ENCODE peak calls at places on chromosome 4, in ten cellular contexts. P, N, U, K, X, F, Q, V, W and Z are unnamed samples.

GRCh38 chr4:170025523-170026252 is 507 bp downstream of the MFAP3L start:
- DNase-seq in P (peak; percentile 67), N (peak; percentile 14), U (no peak), K (peak; percentile 47), X (no peak), F (no peak), Q (peak; percentile 57), V (peak; percentile 10), W (peak; percentile 54), Z (no peak)

GRCh38 chr4:14149469-14150030 is 522.0 kb upstream of the BOD1L1 start:
- DNase-seq in P (no peak), N (no peak), U (no peak), K (no peak), X (no peak), F (no peak), Q (no peak), V (peak; percentile 53), W (no peak), Z (no peak)

GRCh38 chr4:78784255-78784654 is 8.1 kb downstream of the BMP2K start:
- DNase-seq in P (no peak), N (peak; percentile 27), U (no peak), K (no peak), X (no peak), F (no peak), Q (no peak), V (peak; percentile 65), W (no peak), Z (no peak)

GRCh38 chr4:94890579-94890978 is 132.8 kb downstream of the BMPR1B start:
- DNase-seq in P (no peak), N (no peak), U (no peak), K (no peak), X (no peak), F (no peak), Q (no peak), V (no peak), W (no peak), Z (no peak)

GRCh38 chr4:40173470-40173875 is 23.4 kb upstream of the RHOH start:
- DNase-seq in P (no peak), N (no peak), U (peak; percentile 50), K (no peak), X (no peak), F (no peak), Q (no peak), V (peak; percentile 6), W (no peak), Z (no peak)

GRCh38 chr4:1047106-1047975 is 35.9 kb downstream of the FGFRL1 start:
- DNase-seq in P (peak; percentile 61), N (no peak), U (peak; percentile 31), K (no peak), X (peak; percentile 72), F (no peak), Q (peak; percentile 67), V (peak; percentile 30), W (peak; percentile 50), Z (no peak)

GRCh38 chr4:164442167-164442566 is 311.8 kb upstream of the SMIM31 start:
- DNase-seq in P (no peak), N (peak; percentile 76), U (no peak), K (no peak), X (no peak), F (no peak), Q (no peak), V (no peak), W (no peak), Z (no peak)

GRCh38 chr4:793941-794621 is 31.8 kb downstream of the CPLX1 start:
- DNase-seq in P (no peak), N (no peak), U (peak; percentile 72), K (no peak), X (no peak), F (no peak), Q (no peak), V (no peak), W (peak; percentile 14), Z (no peak)

GRCh38 chr4:48042979-48043461 is 26.4 kb downstream of the NIPAL1 start:
- DNase-seq in P (no peak), N (peak; percentile 44), U (no peak), K (peak; percentile 41), X (no peak), F (no peak), Q (no peak), V (no peak), W (no peak), Z (no peak)

GRCh38 chr4:61820136-61820535 is 620.0 kb downstream of the ADGRL3 start:
- DNase-seq in P (no peak), N (no peak), U (no peak), K (no peak), X (no peak), F (no peak), Q (no peak), V (no peak), W (no peak), Z (no peak)

GRCh38 chr4:186726150-186726439 is 2.4 kb upstream of the FAT1 start:
- DNase-seq in P (no peak), N (no peak), U (no peak), K (no peak), X (no peak), F (no peak), Q (no peak), V (no peak), W (no peak), Z (no peak)

GRCh38 chr4:139901516-139902327 is 236.1 kb downstream of the MGST2 start:
- DNase-seq in P (no peak), N (peak; percentile 47), U (no peak), K (no peak), X (no peak), F (no peak), Q (no peak), V (peak; percentile 32), W (no peak), Z (no peak)

GRCh38 chr4:135372131-135372530 is 1170.5 kb upstream of the PABPC4L start:
- DNase-seq in P (no peak), N (no peak), U (no peak), K (no peak), X (no peak), F (no peak), Q (no peak), V (no peak), W (no peak), Z (no peak)

GRCh38 chr4:3744232-3744631 is 22.0 kb upstream of the ADRA2C start:
- DNase-seq in P (no peak), N (no peak), U (no peak), K (no peak), X (no peak), F (no peak), Q (peak; percentile 13), V (no peak), W (no peak), Z (no peak)

GRCh38 chr4:87567191-87567590 is 38.0 kb upstream of the SPARCL1 start:
- DNase-seq in P (no peak), N (peak; percentile 27), U (no peak), K (no peak), X (no peak), F (no peak), Q (no peak), V (no peak), W (no peak), Z (no peak)

GRCh38 chr4:3851881-3852280 is 85.7 kb downstream of the ADRA2C start:
- DNase-seq in P (peak; percentile 63), N (no peak), U (no peak), K (no peak), X (no peak), F (no peak), Q (no peak), V (no peak), W (no peak), Z (no peak)

GRCh38 chr4:159142254-159142653 is 39.4 kb downstream of the RAPGEF2 start:
- DNase-seq in P (no peak), N (peak; percentile 43), U (peak; percentile 44), K (no peak), X (no peak), F (no peak), Q (no peak), V (peak; percentile 45), W (no peak), Z (no peak)

GRCh38 chr4:146349306-146349705 is 135.0 kb downstream of the REELD1 start:
- DNase-seq in P (no peak), N (peak; percentile 41), U (no peak), K (no peak), X (no peak), F (no peak), Q (no peak), V (no peak), W (no peak), Z (no peak)